ENCODE peak calls at places on chromosomes 2 and 18, in eight cellular contexts. T, D, H, W, Q, I, C and V are unnamed samples.
A peak's percentile ranks its signal among the peaks of the same experiment; 100 is the strongest.

GRCh38 chr2:71831208-71831577 is 316.5 kb downstream of the CYP26B1 start:
- DNase-seq in D (no peak), H (peak; percentile 62), C (no peak), T (no peak), W (peak; percentile 51), I (no peak), Q (no peak), V (no peak)

GRCh38 chr2:232321817-232322559 is 56.6 kb upstream of the ALPP start:
- DNase-seq in D (no peak), C (no peak), T (no peak), H (no peak), W (no peak), I (no peak), Q (no peak), V (no peak)

GRCh38 chr2:24957221-24957620 is 14.5 kb downstream of the DNAJC27 start:
- DNase-seq in T (no peak), Q (no peak), W (no peak), D (no peak), I (no peak), H (no peak), C (no peak), V (no peak)

GRCh38 chr2:134189009-134189717 is 64.7 kb upstream of the MGAT5 start:
- DNase-seq in W (peak; percentile 31), Q (no peak), I (no peak), T (no peak), D (no peak), C (no peak), H (peak; percentile 54), V (no peak)

GRCh38 chr2:159094173-159094737 is 125.8 kb downstream of the TANC1 start:
- DNase-seq in H (peak; percentile 93), T (no peak), I (no peak), D (peak; percentile 79), Q (peak; percentile 25), W (peak; percentile 20), C (no peak), V (no peak)

GRCh38 chr2:222322241-222322640 is 23.4 kb upstream of the PAX3 start:
- DNase-seq in H (no peak), Q (no peak), W (no peak), C (no peak), D (no peak), T (no peak), I (no peak), V (no peak)

GRCh38 chr2:54595999-54596903 is 127.2 kb upstream of the EML6 start:
- DNase-seq in D (peak; percentile 44), I (peak; percentile 78), H (no peak), C (no peak), W (no peak), Q (peak; percentile 31), T (no peak), V (no peak)

GRCh38 chr18:22283397-22283796 is 114.0 kb downstream of the GATA6 start:
- DNase-seq in T (no peak), D (no peak), Q (no peak), W (no peak), H (peak; percentile 32), C (no peak), I (no peak), V (no peak)

GRCh38 chr2:138948070-138948539 is 167.9 kb upstream of the NXPH2 start:
- DNase-seq in I (no peak), T (no peak), H (peak; percentile 98), Q (peak; percentile 13), D (no peak), C (no peak), W (peak; percentile 43), V (no peak)

GRCh38 chr2:207042841-207043240 is 103.5 kb downstream of the CPO start:
- DNase-seq in Q (no peak), H (no peak), W (no peak), T (no peak), C (no peak), I (no peak), D (no peak), V (no peak)

GRCh38 chr2:189372688-189373257 is 68.5 kb upstream of the WDR75 start:
- DNase-seq in Q (no peak), W (no peak), C (no peak), T (no peak), H (no peak), D (no peak), I (no peak), V (no peak)

GRCh38 chr18:10142496-10143160 is 228.8 kb downstream of the VAPA start:
- DNase-seq in I (no peak), H (peak; percentile 54), W (no peak), C (no peak), D (peak; percentile 29), T (no peak), Q (no peak), V (no peak)

GRCh38 chr2:146762786-146763185 is 1082.0 kb upstream of the ACVR2A start:
- DNase-seq in T (no peak), W (no peak), I (no peak), Q (no peak), C (no peak), D (no peak), H (no peak), V (no peak)

GRCh38 chr18:7020995-7021777 is 96.4 kb downstream of the LAMA1 start:
- DNase-seq in Q (no peak), D (no peak), W (no peak), H (no peak), T (no peak), I (no peak), C (peak; percentile 19), V (no peak)

GRCh38 chr2:44060990-44061389 is 65.2 kb upstream of the LRPPRC start:
- DNase-seq in D (no peak), T (no peak), Q (no peak), I (no peak), W (no peak), C (no peak), H (no peak), V (no peak)

GRCh38 chr2:240056678-240057077 is 3.4 kb upstream of the OR6B3 start:
- DNase-seq in D (no peak), W (no peak), H (no peak), I (no peak), T (no peak), C (no peak), Q (no peak), V (no peak)

DNA sequence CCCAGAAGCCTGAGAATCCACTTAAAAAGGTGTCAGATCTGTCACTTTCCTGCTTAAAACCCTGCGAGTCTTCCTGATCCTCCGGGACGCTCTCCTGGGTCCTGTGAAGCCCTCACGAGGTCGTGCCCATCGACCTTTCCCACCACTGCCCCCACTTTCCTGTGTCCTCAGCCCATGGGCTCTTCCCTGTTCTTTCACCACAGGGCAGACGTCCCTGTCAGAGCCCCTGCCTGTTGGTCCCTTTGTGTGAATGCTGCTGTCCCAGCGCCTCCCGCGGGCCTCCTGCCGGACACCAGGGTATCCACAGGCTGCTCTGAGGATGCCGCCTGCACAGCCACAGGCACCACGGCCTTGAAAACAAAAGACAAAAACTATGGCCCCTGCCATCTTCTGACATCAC is 125.6 kb downstream of the TMEM18 start:
- DNase-seq in W (no peak), D (no peak), I (no peak), H (no peak), T (no peak), Q (no peak), C (no peak), V (no peak)
- H3K9me3 ChIP-seq in W (no peaks in the 10 kb centered on the region), D (no peaks in the 10 kb centered on the region), I (no peaks in the 10 kb centered on the region), H (no peaks in the 10 kb centered on the region), T (no peaks in the 10 kb centered on the region), Q (no peaks in the 10 kb centered on the region), C (no peaks in the 10 kb centered on the region), V (no peaks in the 10 kb centered on the region)

GRCh38 chr2:32981612-32982011 is 34.9 kb downstream of the LTBP1 start:
- DNase-seq in T (no peak), I (no peak), Q (no peak), W (no peak), H (no peak), D (no peak), C (no peak), V (no peak)

GRCh38 chr2:32977228-32977758 is 30.5 kb downstream of the LTBP1 start:
- DNase-seq in T (peak; percentile 31), I (no peak), D (no peak), Q (no peak), H (peak; percentile 27), C (no peak), W (peak; percentile 42), V (no peak)

DNA sequence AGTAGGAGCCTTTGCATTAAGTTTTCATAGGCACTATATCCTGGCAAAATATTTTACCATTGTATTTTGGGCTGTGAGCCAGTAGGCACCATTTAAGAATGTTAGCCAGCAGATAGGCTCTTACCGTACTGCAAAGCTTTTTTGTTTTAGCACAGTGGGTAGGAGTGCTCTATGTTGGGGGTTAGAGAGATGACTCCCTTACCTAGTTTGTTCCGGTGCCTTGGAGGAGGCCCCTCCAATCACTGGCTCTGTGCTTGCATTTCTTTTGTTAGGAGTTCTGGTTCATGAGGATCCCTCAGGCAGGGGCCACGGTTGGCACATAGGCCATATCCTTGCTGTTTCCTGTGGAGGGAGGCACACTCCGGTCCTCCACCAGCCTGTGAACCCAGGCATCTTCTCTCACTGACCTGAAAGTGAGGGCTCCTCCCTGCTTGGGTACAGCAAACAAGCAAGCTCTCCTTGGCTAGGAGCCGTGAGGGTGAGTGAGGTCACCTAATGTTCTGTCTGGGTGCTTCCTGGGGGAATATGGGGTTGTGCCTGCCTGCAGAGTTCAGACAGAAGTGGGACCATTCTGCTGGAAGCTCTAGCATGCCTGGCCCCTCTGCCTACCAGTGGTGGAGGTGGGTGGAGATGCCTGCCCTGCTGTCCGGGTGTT is 29.8 kb downstream of the LTBP1 start:
- DNase-seq in C (no peak), H (no peak), I (no peak), Q (no peak), D (no peak), T (no peak), W (no peak), V (no peak)
- H3K9me3 ChIP-seq in C (no peaks in the 10 kb centered on the region), H (no peaks in the 10 kb centered on the region), I (peaks cover 5% of the 10 kb centered on the region), Q (no peaks in the 10 kb centered on the region), D (no peaks in the 10 kb centered on the region), T (peaks cover 4% of the 10 kb centered on the region), W (peaks cover 6% of the 10 kb centered on the region), V (no peaks in the 10 kb centered on the region)

DNA sequence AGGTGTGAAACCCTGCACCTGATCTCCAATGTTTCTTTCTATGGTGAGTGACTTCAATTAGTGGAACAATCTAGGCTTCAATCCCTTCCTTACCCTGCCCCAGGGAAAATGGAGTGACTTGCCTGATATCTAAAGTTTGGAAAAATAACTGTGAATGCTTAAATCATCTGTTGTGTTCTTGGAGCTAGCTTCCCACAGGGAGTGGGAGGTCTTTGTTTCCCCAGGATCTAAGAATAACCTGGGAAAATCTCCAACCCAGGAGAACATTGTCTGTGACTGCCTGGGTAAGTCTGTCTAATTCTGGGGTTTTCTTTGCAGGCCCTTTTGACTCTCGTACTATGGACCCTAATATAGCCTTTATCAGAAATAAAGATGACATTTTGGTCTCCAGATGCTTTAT is 13.6 kb upstream of the LDAH start:
- DNase-seq in H (no peak), T (no peak), C (no peak), Q (no peak), W (no peak), I (no peak), D (no peak), V (no peak)
- H3K9me3 ChIP-seq in H (no peaks in the 10 kb centered on the region), T (no peaks in the 10 kb centered on the region), C (no peaks in the 10 kb centered on the region), Q (no peaks in the 10 kb centered on the region), W (no peaks in the 10 kb centered on the region), I (no peaks in the 10 kb centered on the region), D (no peaks in the 10 kb centered on the region), V (no peaks in the 10 kb centered on the region)

DNA sequence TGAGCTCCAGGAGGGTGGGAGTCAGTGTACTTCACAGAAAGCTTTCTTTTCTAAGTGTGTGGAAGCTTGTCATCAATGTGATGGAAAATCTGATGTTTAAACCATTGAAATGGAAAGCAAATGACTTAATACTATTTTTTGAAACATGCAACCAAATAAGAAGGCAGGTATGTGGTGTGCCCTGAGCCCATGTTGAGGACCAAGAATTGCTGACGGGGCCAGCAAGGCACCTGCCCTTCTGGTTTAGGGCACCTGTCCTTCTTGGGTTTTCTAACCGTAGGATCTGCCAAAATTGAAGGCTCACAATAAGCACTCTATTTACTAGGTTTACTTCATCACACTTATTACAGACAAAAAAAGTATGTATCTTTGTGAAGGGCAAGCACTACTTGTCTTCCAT is 537.7 kb downstream of the SOCS6 start:
- DNase-seq in D (no peak), H (no peak), T (no peak), W (no peak), C (no peak), I (no peak), Q (no peak), V (no peak)
- H3K9me3 ChIP-seq in D (no peaks in the 10 kb centered on the region), H (no peaks in the 10 kb centered on the region), T (no peaks in the 10 kb centered on the region), W (no peaks in the 10 kb centered on the region), C (no peaks in the 10 kb centered on the region), I (no peaks in the 10 kb centered on the region), Q (no peaks in the 10 kb centered on the region), V (no peaks in the 10 kb centered on the region)